ENCODE peak calls at places on chromosome 18, in four cellular contexts. M is CD4-positive, alpha-beta T cell; D is esophagus squamous epithelium; A is fibroblast of villous mesenchyme. Z is an unnamed sample.

GRCh38 chr18:27606851-27607250 is 421.7 kb upstream of the CHST9 start:
- DNase-seq in D (no peak), A (no peak), M (no peak), Z (no peak)

GRCh38 chr18:6543330-6543908 is 128.7 kb upstream of the L3MBTL4 start:
- DNase-seq in M (no peak), A (peak; percentile 57), D (no peak), Z (no peak)

GRCh38 chr18:23135679-23136325 is 517 bp downstream of the CABLES1 start:
- DNase-seq in D (no peak), M (no peak), A (no peak), Z (peak; percentile 33)

GRCh38 chr18:57003342-57003741 is 143.5 kb upstream of the BOD1L2 start:
- DNase-seq in D (no peak), M (no peak), A (no peak), Z (no peak)

GRCh38 chr18:59961086-59961485 is 61.3 kb downstream of the PMAIP1 start:
- DNase-seq in M (no peak), A (no peak), D (no peak), Z (no peak)

GRCh38 chr18:28201056-28201455 is 24.1 kb upstream of the CDH2 start:
- DNase-seq in D (no peak), M (no peak), A (no peak), Z (no peak)

GRCh38 chr18:44712025-44712424 is 31.3 kb downstream of the SETBP1 start:
- DNase-seq in D (no peak), A (no peak), M (no peak), Z (no peak)

GRCh38 chr18:70288851-70289328 is at the start of gene SOCS6:
- DNase-seq in D (peak; percentile 4), M (no peak), A (peak; percentile 66), Z (peak; percentile 23)

GRCh38 chr18:32271649-32272324 is 81.9 kb downstream of the MEP1B start:
- DNase-seq in M (no peak), A (peak; percentile 43), D (no peak), Z (no peak)

GRCh38 chr18:26465431-26465830 is 82.9 kb downstream of the KCTD1 start:
- DNase-seq in A (no peak), M (no peak), D (no peak), Z (no peak)

GRCh38 chr18:54184836-54185235 is 39.6 kb downstream of the MBD2 start:
- DNase-seq in A (no peak), D (no peak), M (no peak), Z (no peak)

GRCh38 chr18:79068299-79068945 is 772 bp upstream of the ATP9B start:
- DNase-seq in D (no peak), A (peak; percentile 17), M (no peak), Z (no peak)

GRCh38 chr18:70025580-70025979 is 77.9 kb upstream of the CD226 start:
- DNase-seq in D (no peak), A (no peak), M (no peak), Z (no peak)

GRCh38 chr18:79392226-79392625 is 3.5 kb upstream of the NFATC1 start:
- DNase-seq in M (no peak), A (no peak), D (no peak), Z (no peak)

GRCh38 chr18:12679183-12679786 is 21.4 kb upstream of the SPIRE1 start:
- DNase-seq in M (no peak), A (peak; percentile 61), D (no peak), Z (no peak)

GRCh38 chr18:12278765-12279682 is 24.9 kb downstream of the CIDEA start:
- DNase-seq in D (no peak), A (peak; percentile 96), M (no peak), Z (no peak)

GRCh38 chr18:56200381-56200831 is 438.0 kb downstream of the TXNL1 start:
- DNase-seq in M (no peak), A (peak; percentile 33), D (no peak), Z (no peak)

GRCh38 chr18:12657048-12657848 is 659 bp downstream of the SPIRE1 start:
- DNase-seq in M (no peak), D (no peak), A (peak; percentile 62), Z (peak; percentile 17)

GRCh38 chr18:57095884-57096283 is 51.0 kb upstream of the BOD1L2 start:
- DNase-seq in D (no peak), A (no peak), M (no peak), Z (no peak)

GRCh38 chr18:73848656-73849055 is 299.0 kb downstream of the FBXO15 start:
- DNase-seq in D (no peak), A (peak; percentile 50), M (no peak), Z (no peak)

GRCh38 chr18:68960355-68960754 is 162.5 kb downstream of the CCDC102B start:
- DNase-seq in A (no peak), D (no peak), M (no peak), Z (no peak)

GRCh38 chr18:79965119-79965902 is 868 bp downstream of the HSBP1L1 start:
- DNase-seq in D (no peak), A (peak; percentile 97), M (no peak), Z (no peak)

GRCh38 chr18:63681449-63682381 is 20.0 kb upstream of the SERPINB3 start:
- DNase-seq in D (no peak), M (no peak), A (no peak), Z (no peak)

GRCh38 chr18:60358516-60358915 is 14.1 kb downstream of the MC4R start:
- DNase-seq in A (peak; percentile 2), D (no peak), M (no peak), Z (no peak)

GRCh38 chr18:9495916-9496540 is 20.7 kb downstream of the RALBP1 start:
- DNase-seq in D (no peak), M (no peak), A (no peak), Z (no peak)

GRCh38 chr18:73752546-73752945 is 395.1 kb downstream of the FBXO15 start:
- DNase-seq in D (no peak), M (no peak), A (peak; percentile 22), Z (no peak)

GRCh38 chr18:73842795-73843394 is 304.7 kb downstream of the FBXO15 start:
- DNase-seq in D (no peak), A (peak; percentile 41), M (peak; percentile 16), Z (no peak)

GRCh38 chr18:24488824-24489493 is 28.5 kb downstream of the HRH4 start:
- DNase-seq in M (no peak), A (peak; percentile 41), D (no peak), Z (no peak)

GRCh38 chr18:75211721-75212625 is 1.4 kb downstream of the TSHZ1 start:
- DNase-seq in A (peak; percentile 62), D (no peak), M (no peak), Z (peak; percentile 36)

GRCh38 chr18:22848618-22849017 is 84.5 kb upstream of the RBBP8 start:
- DNase-seq in M (no peak), A (peak; percentile 56), D (no peak), Z (no peak)

GRCh38 chr18:58539659-58540380 is 89.1 kb downstream of the ALPK2 start:
- DNase-seq in D (no peak), A (no peak), M (no peak), Z (no peak)

GRCh38 chr18:58542426-58543159 is 86.3 kb downstream of the ALPK2 start:
- DNase-seq in A (peak; percentile 26), D (no peak), M (no peak), Z (no peak)

GRCh38 chr18:58540381-58540943 is 88.4 kb downstream of the ALPK2 start:
- DNase-seq in D (no peak), A (no peak), M (no peak), Z (no peak)

GRCh38 chr18:58541789-58542425 is 87.0 kb downstream of the ALPK2 start:
- DNase-seq in A (peak; percentile 98), M (no peak), D (no peak), Z (no peak)

GRCh38 chr18:58541137-58541788 is 87.6 kb downstream of the ALPK2 start:
- DNase-seq in A (no peak), D (no peak), M (no peak), Z (no peak)
- TF ChIP-seq CTCF in A (peak; percentile 12), D (no peak), M (peak; percentile 16), Z (peak; percentile 10)

DNA sequence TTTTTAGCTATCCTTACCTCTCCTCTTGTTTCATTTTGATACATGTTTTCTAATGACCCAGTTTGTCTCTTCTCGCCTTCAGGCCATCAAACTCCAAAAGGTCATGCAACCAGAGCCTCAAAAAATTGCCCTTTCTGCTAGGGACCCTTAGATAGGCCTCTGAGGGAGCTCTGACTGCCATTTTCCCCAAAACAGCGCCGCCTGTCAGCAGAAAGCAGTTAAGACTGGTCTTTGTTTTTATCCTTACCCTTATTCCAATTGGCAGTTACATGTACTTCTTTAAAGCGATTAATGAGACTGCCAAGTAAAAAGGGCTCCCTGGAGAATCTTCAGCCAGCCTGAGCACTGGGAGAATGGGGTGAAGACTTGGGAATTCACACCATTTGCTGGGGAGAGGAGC is 55.1 kb upstream of the RIT2 start:
- DNase-seq in D (no peak), M (no peak), A (no peak), Z (no peak)
- TF ChIP-seq CTCF in D (no peak), M (no peak), A (no peak), Z (no peak)

GRCh38 chr18:58402247-58402646 is 226.6 kb downstream of the ALPK2 start:
- DNase-seq in D (no peak), A (peak; percentile 42), M (no peak), Z (no peak)
- TF ChIP-seq CTCF in D (no peak), A (no peak), M (no peak), Z (no peak)

GRCh38 chr18:37779220-37779619 is 213.6 kb upstream of the CELF4 start:
- DNase-seq in M (no peak), A (no peak), D (no peak), Z (no peak)
- TF ChIP-seq CTCF in M (no peak), A (no peak), D (no peak), Z (no peak)

DNA sequence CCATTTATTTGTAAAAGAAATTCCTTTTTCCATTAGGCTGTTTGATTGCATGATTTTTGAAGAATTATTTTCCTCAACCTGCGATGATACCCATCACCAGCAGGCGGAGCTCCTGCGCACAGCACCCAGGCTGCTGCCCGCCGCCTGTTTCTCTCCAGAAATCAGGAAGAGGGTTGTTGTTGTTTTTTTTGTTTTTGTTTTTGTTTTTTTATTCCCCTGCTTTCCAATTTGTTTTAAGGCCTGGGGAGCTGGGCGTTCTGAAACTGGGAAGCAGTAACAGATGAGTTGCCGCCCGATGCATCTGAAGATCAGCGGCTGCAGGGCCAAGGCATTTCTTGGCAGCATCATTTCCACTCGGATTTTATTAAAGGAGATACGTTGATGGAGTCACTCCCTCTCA is 132.1 kb downstream of the MBP start:
- DNase-seq in A (peak; percentile 52), M (peak; percentile 41), D (no peak), Z (peak; percentile 59)
- TF ChIP-seq CTCF in A (peak; percentile 99), M (peak; percentile 99), D (peak; percentile 90), Z (peak; percentile 99)

GRCh38 chr18:36372902-36373301 is 75.4 kb downstream of the FHOD3 start:
- DNase-seq in A (peak; percentile 29), D (no peak), M (no peak), Z (no peak)
- TF ChIP-seq CTCF in A (no peak), D (no peak), M (no peak), Z (no peak)

Z was measured in natural killer cell.